ENCODE peak calls at places on chromosomes 12 and 14, in ten cellular contexts. One of them, this sample, is unnamed.

GRCh38 chr12:27474344-27474743 is 27.8 kb downstream of the SMCO2 start:
- DNase-seq in psoas muscle: no peak
- DNase-seq in testis: no peak
- DNase-seq in tibial nerve: no peak
- DNase-seq in type B pancreatic cell: no peak
- DNase-seq in IMR-90: peak
- DNase-seq in left lung: no peak
- DNase-seq in brain microvascular endothelial cell: peak
- DNase-seq in B cell: no peak
- DNase-seq in endothelial cell: no peak
- DNase-seq in this sample: no peak

GRCh38 chr12:62260733-62261683 is 804 bp downstream of the USP15 start:
- DNase-seq in psoas muscle: no peak
- DNase-seq in testis: peak
- DNase-seq in tibial nerve: no peak
- DNase-seq in type B pancreatic cell: no peak
- DNase-seq in IMR-90: peak
- DNase-seq in left lung: no peak
- DNase-seq in brain microvascular endothelial cell: peak
- DNase-seq in B cell: peak
- DNase-seq in endothelial cell: peak
- DNase-seq in this sample: peak

GRCh38 chr12:98592825-98593322 is 612 bp upstream of the SLC25A3 start:
- DNase-seq in psoas muscle: no peak
- DNase-seq in testis: no peak
- DNase-seq in tibial nerve: no peak
- DNase-seq in type B pancreatic cell: no peak
- DNase-seq in IMR-90: no peak
- DNase-seq in left lung: no peak
- DNase-seq in brain microvascular endothelial cell: no peak
- DNase-seq in B cell: no peak
- DNase-seq in endothelial cell: no peak
- DNase-seq in this sample: no peak

GRCh38 chr12:71636704-71637115 is 26.9 kb downstream of the ZFC3H1 start:
- DNase-seq in psoas muscle: no peak
- DNase-seq in testis: no peak
- DNase-seq in tibial nerve: no peak
- DNase-seq in type B pancreatic cell: no peak
- DNase-seq in IMR-90: peak
- DNase-seq in left lung: no peak
- DNase-seq in brain microvascular endothelial cell: peak
- DNase-seq in B cell: peak
- DNase-seq in endothelial cell: peak
- DNase-seq in this sample: peak

GRCh38 chr12:47942327-47943230 is 20.8 kb upstream of the TMEM106C start:
- DNase-seq in psoas muscle: peak
- DNase-seq in testis: no peak
- DNase-seq in tibial nerve: no peak
- DNase-seq in type B pancreatic cell: no peak
- DNase-seq in IMR-90: no peak
- DNase-seq in left lung: peak
- DNase-seq in brain microvascular endothelial cell: no peak
- DNase-seq in B cell: peak
- DNase-seq in endothelial cell: peak
- DNase-seq in this sample: peak

GRCh38 chr14:77045570-77045890 is 17.0 kb upstream of the IRF2BPL start:
- DNase-seq in psoas muscle: peak
- DNase-seq in testis: peak
- DNase-seq in tibial nerve: no peak
- DNase-seq in type B pancreatic cell: no peak
- DNase-seq in IMR-90: no peak
- DNase-seq in left lung: no peak
- DNase-seq in brain microvascular endothelial cell: no peak
- DNase-seq in B cell: no peak
- DNase-seq in endothelial cell: no peak
- DNase-seq in this sample: no peak

GRCh38 chr14:71049435-71050147 is 142.3 kb downstream of the PCNX1 start:
- DNase-seq in psoas muscle: no peak
- DNase-seq in testis: no peak
- DNase-seq in tibial nerve: no peak
- DNase-seq in type B pancreatic cell: no peak
- DNase-seq in IMR-90: peak
- DNase-seq in left lung: no peak
- DNase-seq in brain microvascular endothelial cell: no peak
- DNase-seq in B cell: no peak
- DNase-seq in endothelial cell: no peak
- DNase-seq in this sample: no peak

GRCh38 chr12:46133751-46134150 is 135.1 kb downstream of the SLC38A1 start:
- DNase-seq in psoas muscle: no peak
- DNase-seq in testis: no peak
- DNase-seq in tibial nerve: no peak
- DNase-seq in type B pancreatic cell: no peak
- DNase-seq in IMR-90: peak
- DNase-seq in left lung: no peak
- DNase-seq in brain microvascular endothelial cell: no peak
- DNase-seq in B cell: no peak
- DNase-seq in endothelial cell: no peak
- DNase-seq in this sample: no peak

GRCh38 chr14:100117647-100118376 is 41.6 kb downstream of the DEGS2 start:
- DNase-seq in psoas muscle: no peak
- DNase-seq in testis: no peak
- DNase-seq in tibial nerve: no peak
- DNase-seq in type B pancreatic cell: no peak
- DNase-seq in IMR-90: no peak
- DNase-seq in left lung: no peak
- DNase-seq in brain microvascular endothelial cell: no peak
- DNase-seq in B cell: no peak
- DNase-seq in endothelial cell: no peak
- DNase-seq in this sample: no peak

GRCh38 chr14:59631237-59631636 is 54.6 kb upstream of the CCDC175 start:
- DNase-seq in psoas muscle: no peak
- DNase-seq in testis: peak
- DNase-seq in tibial nerve: no peak
- DNase-seq in type B pancreatic cell: no peak
- DNase-seq in IMR-90: no peak
- DNase-seq in left lung: no peak
- DNase-seq in brain microvascular endothelial cell: no peak
- DNase-seq in B cell: no peak
- DNase-seq in endothelial cell: peak
- DNase-seq in this sample: no peak
- TF ChIP-seq CTCF in psoas muscle: no peak
- TF ChIP-seq CTCF in testis: no peak
- TF ChIP-seq CTCF in tibial nerve: no peak
- TF ChIP-seq CTCF in type B pancreatic cell: peak
- TF ChIP-seq CTCF in IMR-90: no peak
- TF ChIP-seq CTCF in left lung: no peak
- TF ChIP-seq CTCF in brain microvascular endothelial cell: peak
- TF ChIP-seq CTCF in B cell: no peak
- TF ChIP-seq CTCF in endothelial cell: peak
- TF ChIP-seq CTCF in this sample: peak

GRCh38 chr12:57027011-57027804 is 10.9 kb upstream of the TAC3 start:
- DNase-seq in psoas muscle: no peak
- DNase-seq in testis: peak
- DNase-seq in tibial nerve: no peak
- DNase-seq in type B pancreatic cell: no peak
- DNase-seq in IMR-90: no peak
- DNase-seq in left lung: no peak
- DNase-seq in brain microvascular endothelial cell: no peak
- DNase-seq in B cell: no peak
- DNase-seq in endothelial cell: no peak
- DNase-seq in this sample: no peak

GRCh38 chr12:57033428-57033827 is 16.5 kb downstream of the MYO1A start:
- DNase-seq in psoas muscle: no peak
- DNase-seq in testis: no peak
- DNase-seq in tibial nerve: no peak
- DNase-seq in type B pancreatic cell: no peak
- DNase-seq in IMR-90: no peak
- DNase-seq in left lung: no peak
- DNase-seq in brain microvascular endothelial cell: no peak
- DNase-seq in B cell: no peak
- DNase-seq in endothelial cell: no peak
- DNase-seq in this sample: no peak

GRCh38 chr12:57027805-57028153 is 11.4 kb upstream of the TAC3 start:
- DNase-seq in psoas muscle: no peak
- DNase-seq in testis: no peak
- DNase-seq in tibial nerve: no peak
- DNase-seq in type B pancreatic cell: no peak
- DNase-seq in IMR-90: no peak
- DNase-seq in left lung: no peak
- DNase-seq in brain microvascular endothelial cell: no peak
- DNase-seq in B cell: no peak
- DNase-seq in endothelial cell: no peak
- DNase-seq in this sample: no peak

GRCh38 chr12:57031789-57032188 is 15.5 kb upstream of the TAC3 start:
- DNase-seq in psoas muscle: no peak
- DNase-seq in testis: no peak
- DNase-seq in tibial nerve: no peak
- DNase-seq in type B pancreatic cell: no peak
- DNase-seq in IMR-90: no peak
- DNase-seq in left lung: no peak
- DNase-seq in brain microvascular endothelial cell: no peak
- DNase-seq in B cell: no peak
- DNase-seq in endothelial cell: no peak
- DNase-seq in this sample: no peak

DNA sequence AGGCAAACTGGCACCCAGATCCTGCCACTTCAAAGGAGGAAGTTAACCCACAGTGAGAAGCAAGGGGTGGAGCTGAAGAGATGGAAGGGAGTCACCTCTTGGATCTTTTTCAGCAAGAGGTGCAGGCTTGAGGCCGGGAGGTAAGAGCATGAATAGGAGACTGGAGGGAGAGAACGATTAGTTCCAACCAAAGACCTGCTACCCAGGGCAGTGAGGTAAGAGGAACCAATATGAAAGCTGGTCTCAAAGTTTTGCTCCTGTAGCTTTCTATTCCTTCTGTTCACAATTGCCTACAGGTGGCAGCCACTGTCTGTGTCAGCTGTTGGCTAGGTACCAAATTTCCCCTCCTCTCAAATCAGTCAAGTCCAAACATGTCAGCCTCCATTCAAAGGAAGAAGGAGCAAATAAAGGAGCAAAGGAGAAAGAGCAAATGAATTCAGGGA is 14.9 kb upstream of the TAC3 start:
- DNase-seq in psoas muscle: no peak
- DNase-seq in testis: no peak
- DNase-seq in tibial nerve: no peak
- DNase-seq in type B pancreatic cell: no peak
- DNase-seq in IMR-90: no peak
- DNase-seq in left lung: no peak
- DNase-seq in brain microvascular endothelial cell: no peak
- DNase-seq in B cell: peak
- DNase-seq in endothelial cell: no peak
- DNase-seq in this sample: peak
- TF ChIP-seq CTCF in psoas muscle: no peak
- TF ChIP-seq CTCF in testis: no peak
- TF ChIP-seq CTCF in tibial nerve: no peak
- TF ChIP-seq CTCF in type B pancreatic cell: no peak
- TF ChIP-seq CTCF in IMR-90: no peak
- TF ChIP-seq CTCF in left lung: no peak
- TF ChIP-seq CTCF in brain microvascular endothelial cell: no peak
- TF ChIP-seq CTCF in B cell: peak
- TF ChIP-seq CTCF in endothelial cell: no peak
- TF ChIP-seq CTCF in this sample: no peak

DNA sequence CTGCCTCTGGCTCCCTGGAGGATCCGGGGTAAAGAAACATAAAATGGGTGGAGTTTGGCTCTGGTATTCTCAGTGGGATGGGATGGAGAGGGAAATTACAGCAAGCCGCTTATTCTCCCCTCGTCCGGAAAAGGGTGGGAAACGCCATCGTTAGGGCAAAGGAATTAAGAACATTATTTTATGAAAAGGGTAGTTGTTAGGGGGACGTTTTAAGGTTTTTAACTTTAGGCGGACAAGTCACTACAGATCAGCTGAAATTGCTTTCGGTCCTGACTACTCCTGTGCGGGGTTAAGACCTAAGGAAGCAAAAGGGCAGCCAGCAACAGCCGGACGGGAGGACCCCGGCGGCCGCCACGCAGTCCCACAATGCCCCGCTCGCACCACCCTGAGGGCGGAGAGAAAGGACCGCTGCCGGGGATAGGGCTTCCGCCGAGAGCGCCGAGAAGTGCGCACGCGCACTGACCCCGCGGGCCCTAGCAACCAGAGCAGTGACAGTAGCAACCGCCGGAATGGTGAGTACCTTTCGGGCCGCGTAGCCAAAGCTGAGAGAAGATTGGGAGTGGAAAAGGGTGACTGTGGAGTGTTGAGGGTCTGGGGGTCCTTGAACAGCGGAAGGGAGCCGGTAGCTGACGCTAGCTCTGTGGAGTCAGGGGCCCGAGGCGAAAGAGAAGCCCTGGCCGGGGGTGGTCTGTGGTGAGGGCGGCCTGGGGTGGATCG is at the start of gene DNAL1:
- DNase-seq in psoas muscle: peak
- DNase-seq in testis: peak
- DNase-seq in tibial nerve: peak
- DNase-seq in type B pancreatic cell: peak
- DNase-seq in IMR-90: peak
- DNase-seq in left lung: peak
- DNase-seq in brain microvascular endothelial cell: peak
- DNase-seq in B cell: peak
- DNase-seq in endothelial cell: peak
- DNase-seq in this sample: peak
- TF ChIP-seq CTCF in psoas muscle: no peak
- TF ChIP-seq CTCF in testis: no peak
- TF ChIP-seq CTCF in tibial nerve: no peak
- TF ChIP-seq CTCF in type B pancreatic cell: no peak
- TF ChIP-seq CTCF in IMR-90: no peak
- TF ChIP-seq CTCF in left lung: no peak
- TF ChIP-seq CTCF in brain microvascular endothelial cell: no peak
- TF ChIP-seq CTCF in B cell: no peak
- TF ChIP-seq CTCF in endothelial cell: no peak
- TF ChIP-seq CTCF in this sample: no peak

DNA sequence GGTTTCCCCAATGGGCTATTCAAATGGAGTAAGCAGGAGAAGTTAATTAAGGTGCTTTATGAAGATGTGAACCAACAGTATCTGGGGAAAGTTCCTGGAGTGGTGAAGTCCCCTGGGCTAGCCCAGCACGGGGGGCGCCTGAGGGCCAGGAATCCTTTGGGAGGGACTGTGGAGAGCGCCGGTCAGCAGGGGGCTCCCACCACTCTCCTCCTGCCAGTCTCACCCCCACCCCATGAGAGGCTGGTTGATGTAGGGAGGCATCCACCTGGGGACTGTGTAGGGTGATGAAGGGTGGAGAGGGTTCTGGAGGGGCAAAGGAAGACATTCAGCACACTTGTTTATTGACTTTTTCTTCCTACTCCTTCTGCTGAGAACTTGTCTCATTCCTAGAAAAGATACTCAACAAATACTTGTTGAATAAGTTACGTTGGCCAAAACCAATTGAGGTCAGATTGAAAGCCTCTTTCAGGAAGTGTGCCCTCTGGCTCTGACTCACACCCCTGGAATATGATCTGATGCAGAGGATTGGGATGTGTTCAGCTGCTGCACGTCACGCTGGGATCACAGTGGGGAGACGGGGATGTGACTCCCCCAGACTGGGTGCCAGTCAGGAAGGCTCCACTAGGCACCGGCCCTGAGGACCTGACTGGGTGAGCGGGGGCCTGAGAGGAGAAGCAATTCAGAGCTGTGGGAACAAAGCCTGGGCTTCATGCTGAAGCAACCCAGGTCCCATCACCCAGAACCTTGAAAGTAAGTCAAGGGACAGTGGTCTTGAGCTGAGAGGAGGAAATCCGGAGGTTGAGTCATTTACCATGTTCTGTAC is 4.2 kb downstream of the CEBPE start:
- DNase-seq in psoas muscle: peak
- DNase-seq in testis: no peak
- DNase-seq in tibial nerve: no peak
- DNase-seq in type B pancreatic cell: no peak
- DNase-seq in IMR-90: peak
- DNase-seq in left lung: no peak
- DNase-seq in brain microvascular endothelial cell: peak
- DNase-seq in B cell: no peak
- DNase-seq in endothelial cell: no peak
- DNase-seq in this sample: no peak
- TF ChIP-seq CTCF in psoas muscle: no peak
- TF ChIP-seq CTCF in testis: no peak
- TF ChIP-seq CTCF in tibial nerve: no peak
- TF ChIP-seq CTCF in type B pancreatic cell: no peak
- TF ChIP-seq CTCF in IMR-90: peak
- TF ChIP-seq CTCF in left lung: no peak
- TF ChIP-seq CTCF in brain microvascular endothelial cell: peak
- TF ChIP-seq CTCF in B cell: no peak
- TF ChIP-seq CTCF in endothelial cell: no peak
- TF ChIP-seq CTCF in this sample: no peak